ENCODE peak calls at places on chromosomes 12 and 14, in seven cellular contexts. Q is uterus, Y is lower leg skin, H is IMR-90, R is adrenal gland, U is tibial nerve, T is stomach. N is an unnamed sample.

GRCh38 chr14:102917056-102917385 is 5.4 kb upstream of the AMN start:
- DNase-seq in Q (no peak), Y (no peak), H (no peak), R (no peak), U (no peak), T (no peak), N (no peak)

GRCh38 chr14:67446371-67447032 is 34.5 kb upstream of the PLEK2 start:
- DNase-seq in Q (no peak), Y (no peak), H (no peak), R (peak), U (no peak), T (no peak), N (no peak)

GRCh38 chr12:46494424-46494823 is 121.9 kb upstream of the SLC38A2 start:
- DNase-seq in Q (no peak), Y (no peak), H (peak), R (no peak), U (no peak), T (no peak), N (no peak)

GRCh38 chr12:100141666-100141997 is 1.0 kb downstream of the BLTP3B start:
- DNase-seq in Q (peak), Y (peak), H (peak), R (peak), U (peak), T (no peak), N (peak)

GRCh38 chr14:90305176-90305601 is 26.6 kb downstream of the NRDE2 start:
- DNase-seq in Q (no peak), Y (no peak), H (no peak), R (no peak), U (no peak), T (no peak), N (no peak)

GRCh38 chr14:50342211-50343080 is 30.3 kb downstream of the DMAC2L start:
- DNase-seq in Q (peak), Y (peak), H (peak), R (peak), U (peak), T (no peak), N (no peak)

GRCh38 chr12:27869567-27869966 is 89.5 kb upstream of the MANSC4 start:
- DNase-seq in Q (no peak), Y (no peak), H (no peak), R (no peak), U (no peak), T (no peak), N (no peak)

GRCh38 chr12:125091401-125091800 is 26.2 kb downstream of the AACS start:
- DNase-seq in Q (no peak), Y (no peak), H (no peak), R (no peak), U (no peak), T (no peak), N (no peak)

GRCh38 chr12:43988838-43989560 is 153.1 kb downstream of the TMEM117 start:
- DNase-seq in Q (no peak), Y (no peak), H (peak), R (no peak), U (no peak), T (no peak), N (no peak)

GRCh38 chr12:93380480-93381121 is 2.9 kb downstream of the NUDT4 start:
- DNase-seq in Q (no peak), Y (no peak), H (peak), R (no peak), U (no peak), T (no peak), N (peak)
- TF ChIP-seq CTCF in Q (no peak), Y (no peak), H (peak), R (no peak), U (peak), T (no peak), N (no peak)

DNA sequence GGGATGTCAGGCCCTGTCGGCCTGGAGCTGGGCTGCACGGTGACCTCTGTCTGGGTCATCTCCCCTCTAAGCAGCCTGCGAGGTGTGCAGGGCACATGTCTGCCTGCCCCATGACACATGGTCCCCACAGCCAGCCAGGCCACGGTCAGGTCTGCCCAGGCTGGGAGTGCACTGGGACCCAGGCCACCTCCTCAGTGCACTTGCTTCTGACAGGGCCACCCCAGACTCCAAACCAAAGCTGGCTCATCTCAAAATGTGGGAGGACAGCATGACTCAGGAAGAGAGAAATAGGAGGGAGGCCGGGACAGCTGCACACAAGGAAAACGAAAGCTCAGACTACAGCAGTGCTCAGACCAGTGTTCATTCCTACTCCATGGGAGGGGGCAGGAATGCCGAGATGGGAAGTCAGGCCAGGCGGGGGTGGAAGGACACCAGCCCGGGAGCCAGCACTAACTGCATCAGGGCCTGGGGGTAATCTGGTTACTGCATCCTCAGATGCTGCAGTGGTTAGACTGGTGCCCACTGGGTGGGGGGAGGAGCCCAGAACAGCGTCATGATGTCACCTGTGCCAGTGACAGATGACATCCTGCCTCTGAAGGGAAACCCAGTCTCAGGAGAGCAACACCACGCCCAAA is 4.0 kb downstream of the P2RX2 start:
- DNase-seq in Q (peak), Y (no peak), H (peak), R (peak), U (no peak), T (no peak), N (peak)
- TF ChIP-seq POLR2A in Q (no peak), Y (no peak), H (no peak), R (no peak), U (no peak), T (no peak), N (peak)

DNA sequence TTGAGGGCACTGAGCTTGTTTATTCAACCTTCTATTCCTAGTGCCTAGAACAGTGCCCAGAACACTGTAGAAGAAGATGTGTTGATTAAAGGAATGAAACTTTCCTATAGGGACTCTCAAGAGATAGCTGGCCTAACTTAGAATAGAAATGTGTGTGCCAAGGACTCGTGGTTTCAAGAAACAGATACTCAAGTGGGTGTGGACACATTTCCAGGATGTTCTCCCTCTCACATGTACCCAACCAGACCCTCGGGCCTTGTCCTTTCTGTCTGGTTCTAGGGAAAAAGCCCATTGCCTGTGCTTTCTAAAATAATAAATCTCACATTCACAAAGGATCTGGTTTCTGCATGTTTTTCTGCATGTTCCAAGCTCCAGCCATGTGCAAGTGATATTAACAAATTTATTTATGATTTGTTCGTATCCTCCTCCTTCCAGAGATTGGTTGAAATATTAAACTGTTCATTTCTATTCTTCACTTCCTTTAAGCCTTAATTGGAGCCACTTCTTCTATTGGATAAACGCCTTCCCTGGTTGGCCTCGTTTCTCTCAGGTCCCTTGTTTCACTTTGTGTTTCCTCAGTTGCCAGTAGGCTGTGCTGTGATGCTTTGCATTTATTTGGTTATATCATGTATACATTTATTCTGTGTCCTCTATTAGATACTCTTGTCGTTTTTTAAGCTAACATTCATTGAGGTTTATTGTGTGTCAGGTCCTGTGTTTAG is 89.8 kb downstream of the CRADD start:
- DNase-seq in Q (no peak), Y (no peak), H (peak), R (peak), U (peak), T (no peak), N (peak)
- TF ChIP-seq CTCF in Q (peak), Y (no peak), H (peak), R (peak), U (peak), T (peak), N (no peak)

DNA sequence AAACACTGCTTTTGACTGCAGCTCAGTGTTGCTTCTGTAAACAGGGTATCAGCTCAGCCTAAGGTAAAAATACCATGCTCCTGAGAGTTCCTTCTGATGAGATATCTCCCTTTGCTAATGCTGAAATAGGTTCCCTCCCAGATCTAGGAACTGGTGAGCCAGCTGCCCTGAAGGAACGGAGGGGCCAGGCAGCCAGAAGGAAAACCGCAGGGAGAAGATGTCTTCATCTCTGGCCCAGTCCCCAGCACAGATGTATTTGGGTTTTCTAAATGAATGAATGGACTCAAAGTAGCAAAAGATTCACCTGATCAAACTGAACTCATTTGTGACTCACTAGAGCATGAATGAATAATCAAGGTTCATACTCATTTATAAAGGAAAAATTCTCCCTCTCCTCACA is 247.8 kb downstream of the MSRB3 start:
- DNase-seq in Q (no peak), Y (no peak), H (peak), R (no peak), U (no peak), T (no peak), N (no peak)
- TF ChIP-seq POLR2A in Q (no peak), Y (no peak), H (no peak), R (no peak), U (no peak), T (no peak), N (no peak)

DNA sequence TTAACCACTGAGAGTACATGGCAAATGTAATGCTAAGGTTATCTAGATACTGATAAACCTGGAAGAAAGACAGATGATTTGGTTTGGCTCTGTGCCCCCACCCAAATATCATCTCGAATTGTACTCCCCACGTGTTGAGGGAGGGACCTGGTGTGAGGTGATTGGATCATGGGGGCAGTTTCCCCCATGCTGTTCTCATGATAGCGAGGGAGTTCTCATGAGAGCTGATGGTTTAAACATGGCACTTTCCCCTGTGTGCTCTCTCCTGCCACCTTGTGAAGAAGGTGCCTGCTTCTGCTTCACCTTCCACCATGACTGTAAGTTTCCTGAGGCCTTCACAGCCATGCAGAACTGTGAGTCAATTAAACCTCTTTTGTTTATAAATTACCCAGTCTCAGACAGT is 14.2 kb downstream of the NOXRED1 start:
- DNase-seq in Q (no peak), Y (no peak), H (no peak), R (no peak), U (no peak), T (no peak), N (peak)
- TF ChIP-seq CTCF in Q (no peak), Y (no peak), H (peak), R (no peak), U (no peak), T (no peak), N (no peak)

GRCh38 chr12:81303935-81304334 is 226.1 kb downstream of the ACSS3 start:
- DNase-seq in Q (no peak), Y (no peak), H (no peak), R (no peak), U (no peak), T (no peak), N (no peak)

GRCh38 chr12:81297606-81298005 is 219.7 kb downstream of the ACSS3 start:
- DNase-seq in Q (no peak), Y (no peak), H (no peak), R (no peak), U (no peak), T (no peak), N (no peak)

GRCh38 chr12:81295286-81295685 is 217.4 kb downstream of the ACSS3 start:
- DNase-seq in Q (no peak), Y (no peak), H (no peak), R (no peak), U (no peak), T (no peak), N (no peak)

GRCh38 chr12:81296556-81297305 is 218.9 kb downstream of the ACSS3 start:
- DNase-seq in Q (no peak), Y (peak), H (peak), R (peak), U (no peak), T (no peak), N (peak)

GRCh38 chr12:81300454-81300853 is 222.6 kb downstream of the ACSS3 start:
- DNase-seq in Q (no peak), Y (no peak), H (no peak), R (no peak), U (no peak), T (no peak), N (peak)
- TF ChIP-seq POLR2A in Q (no peak), Y (no peak), H (no peak), R (no peak), U (no peak), T (no peak), N (no peak)

GRCh38 chr12:72036393-72036792 is 97.7 kb downstream of the TPH2 start:
- DNase-seq in Q (no peak), Y (no peak), H (no peak), R (no peak), U (no peak), T (no peak), N (no peak)
- TF ChIP-seq CTCF in Q (no peak), Y (no peak), H (no peak), R (no peak), U (no peak), T (no peak), N (no peak)